ENCODE peak calls at places on chromosomes 7 and 10, in four cellular contexts. P is GM12878, V is lung, F is hepatocyte. U is an unnamed sample.

GRCh38 chr10:77710081-77710551 is 72.5 kb upstream of the KCNMA1 start:
- DNase-seq in P (peak; percentile 48), V (no peak), F (no peak), U (peak; percentile 88)

GRCh38 chr7:327991-328702 is 38.2 kb downstream of the FOXL3 start:
- DNase-seq in P (no peak), V (no peak), F (no peak), U (no peak)

GRCh38 chr7:73701357-73701995 is 18.0 kb downstream of the STX1A start:
- DNase-seq in P (no peak), V (no peak), F (peak; percentile 73), U (peak; percentile 94)

GRCh38 chr7:151520419-151521229 is 929 bp upstream of the RHEB start:
- DNase-seq in P (no peak), V (peak; percentile 48), F (no peak), U (no peak)

GRCh38 chr10:116521424-116522305 is 24.1 kb upstream of the PNLIP start:
- DNase-seq in P (no peak), V (no peak), F (peak; percentile 61), U (peak; percentile 72)

GRCh38 chr10:12534824-12535223 is 185.5 kb downstream of the CAMK1D start:
- DNase-seq in P (no peak), V (no peak), F (no peak), U (peak; percentile 38)

GRCh38 chr7:141562543-141562942 is 11.3 kb downstream of the AGK start:
- DNase-seq in P (no peak), V (no peak), F (no peak), U (no peak)

GRCh38 chr10:77111611-77112550 is 525.7 kb downstream of the KCNMA1 start:
- DNase-seq in P (peak; percentile 13), V (no peak), F (peak; percentile 73), U (peak; percentile 76)

GRCh38 chr7:73341877-73342276 is 13.9 kb downstream of the FKBP6 start:
- DNase-seq in P (no peak), V (no peak), F (peak; percentile 64), U (no peak)

GRCh38 chr7:450036-450435 is 69.6 kb downstream of the PDGFA start:
- DNase-seq in P (no peak), V (no peak), F (no peak), U (no peak)

GRCh38 chr7:151081170-151082101 is 827 bp upstream of the FASTK start:
- DNase-seq in P (no peak), V (no peak), F (peak; percentile 60), U (peak; percentile 61)

GRCh38 chr10:103682631-103683030 is 172.7 kb downstream of the SH3PXD2A start:
- DNase-seq in P (no peak), V (no peak), F (no peak), U (no peak)

GRCh38 chr7:15131661-15132060 is 229.1 kb upstream of the DGKB start:
- DNase-seq in P (no peak), V (no peak), F (no peak), U (no peak)

GRCh38 chr10:68332259-68333057 is at the start of gene PBLD:
- DNase-seq in P (no peak), V (peak; percentile 76), F (peak; percentile 87), U (peak; percentile 90)

GRCh38 chr7:101066141-101066857 is 19.0 kb upstream of the TRIM56 start:
- DNase-seq in P (no peak), V (no peak), F (no peak), U (peak; percentile 59)

GRCh38 chr10:649798-650690 is 39.4 kb downstream of the DIP2C start:
- DNase-seq in P (no peak), V (no peak), F (peak; percentile 86), U (peak; percentile 46)

GRCh38 chr7:8762803-8763202 is 329.4 kb downstream of the NXPH1 start:
- DNase-seq in P (no peak), V (no peak), F (no peak), U (no peak)

GRCh38 chr10:36437367-36437766 is 688.0 kb upstream of the ANKRD30A start:
- DNase-seq in P (no peak), V (no peak), F (no peak), U (no peak)

GRCh38 chr10:3803884-3804741 is 19.1 kb upstream of the KLF6 start:
- DNase-seq in P (no peak), V (no peak), F (no peak), U (no peak)

DNA sequence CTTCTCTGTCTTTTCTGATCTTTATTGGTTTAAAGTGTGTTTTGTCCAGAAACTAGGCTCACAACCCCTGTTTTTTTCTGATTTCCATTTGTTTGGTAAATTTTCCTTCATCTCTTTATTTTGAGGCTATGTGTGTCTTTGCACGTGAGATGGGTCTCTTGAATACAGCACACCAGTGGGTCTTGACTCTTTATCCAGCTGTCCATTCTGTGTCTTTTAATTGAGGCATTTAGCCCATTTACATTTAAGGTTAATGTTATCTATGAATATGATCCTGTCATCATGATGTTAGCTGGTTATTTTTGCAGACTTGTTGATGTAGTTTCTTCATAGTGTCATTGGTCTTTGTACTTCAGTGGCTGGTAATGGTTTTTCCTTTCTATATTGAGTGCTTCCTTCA is 10.1 kb downstream of the TEX36 start:
- DNase-seq in P (no peak), V (no peak), F (no peak), U (no peak)
- H3K9me3 ChIP-seq in P (no peaks in the 10 kb centered on the region), V (peaks cover 13% of the 10 kb centered on the region), F (no peaks in the 10 kb centered on the region), U (no peaks in the 10 kb centered on the region)

GRCh38 chr7:12771378-12771877 is 84.0 kb downstream of the ARL4A start:
- DNase-seq in P (no peak), V (peak; percentile 29), F (no peak), U (no peak)
- H3K4me3 ChIP-seq in P (no peak overlapping the region), V (no peak overlapping the region), F (no peak overlapping the region), U (no peak overlapping the region)

GRCh38 chr7:40720401-40720800 is 585.6 kb downstream of the SUGCT start:
- DNase-seq in P (no peak), V (no peak), F (no peak), U (no peak)

GRCh38 chr7:40726559-40726958 is 591.8 kb downstream of the SUGCT start:
- DNase-seq in P (no peak), V (no peak), F (no peak), U (no peak)

GRCh38 chr7:40721344-40721949 is 586.6 kb downstream of the SUGCT start:
- DNase-seq in P (no peak), V (no peak), F (no peak), U (no peak)

GRCh38 chr7:40723829-40724228 is 589.0 kb downstream of the SUGCT start:
- DNase-seq in P (no peak), V (no peak), F (no peak), U (no peak)
- H3K9me3 ChIP-seq in P (no peaks in the 10 kb centered on the region), V (no peaks in the 10 kb centered on the region), F (no peaks in the 10 kb centered on the region), U (no peaks in the 10 kb centered on the region)

GRCh38 chr7:38177621-38178003 is 433 bp upstream of the STARD3NL start:
- DNase-seq in P (no peak), V (no peak), F (no peak), U (no peak)

GRCh38 chr7:38178004-38178694 is at the start of gene STARD3NL:
- DNase-seq in P (peak; percentile 100), V (peak; percentile 100), F (peak; percentile 99), U (peak; percentile 99)

GRCh38 chr7:38181111-38181510 is 3.1 kb downstream of the STARD3NL start:
- DNase-seq in P (no peak), V (no peak), F (no peak), U (no peak)

GRCh38 chr7:38178695-38179344 is 775 bp downstream of the STARD3NL start:
- DNase-seq in P (no peak), V (no peak), F (no peak), U (no peak)

GRCh38 chr7:38179719-38180333 is 1.8 kb downstream of the STARD3NL start:
- DNase-seq in P (no peak), V (no peak), F (no peak), U (no peak)
- H3K4me3 ChIP-seq in P (peak overlapping the region; percentile 91), V (peak overlapping the region; percentile 31), F (no peak overlapping the region), U (peak overlapping the region; percentile 98)

DNA sequence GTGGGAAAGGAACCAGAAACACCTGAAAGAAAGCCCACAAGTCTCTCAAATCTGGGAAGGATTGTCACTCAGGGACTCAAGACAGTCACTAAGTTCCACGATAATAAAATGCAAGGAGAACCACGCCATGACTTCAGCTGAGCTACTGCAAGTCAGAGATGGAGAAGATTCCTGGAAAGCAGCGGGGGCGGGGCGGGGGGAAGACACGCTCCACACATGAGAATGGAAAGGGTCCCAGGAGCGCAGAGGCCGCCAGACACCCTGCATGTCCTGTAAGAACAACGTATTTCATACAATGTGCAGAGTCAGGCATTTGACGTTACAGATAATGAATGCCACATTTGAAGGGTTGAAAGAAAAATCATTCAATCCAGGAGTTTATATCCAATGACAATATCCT is 448.1 kb downstream of the PTPRN2 start:
- DNase-seq in P (no peak), V (no peak), F (no peak), U (no peak)
- H3K9me3 ChIP-seq in P (no peaks in the 10 kb centered on the region), V (peaks cover 5% of the 10 kb centered on the region), F (no peaks in the 10 kb centered on the region), U (peaks cover 86% of the 10 kb centered on the region)

DNA sequence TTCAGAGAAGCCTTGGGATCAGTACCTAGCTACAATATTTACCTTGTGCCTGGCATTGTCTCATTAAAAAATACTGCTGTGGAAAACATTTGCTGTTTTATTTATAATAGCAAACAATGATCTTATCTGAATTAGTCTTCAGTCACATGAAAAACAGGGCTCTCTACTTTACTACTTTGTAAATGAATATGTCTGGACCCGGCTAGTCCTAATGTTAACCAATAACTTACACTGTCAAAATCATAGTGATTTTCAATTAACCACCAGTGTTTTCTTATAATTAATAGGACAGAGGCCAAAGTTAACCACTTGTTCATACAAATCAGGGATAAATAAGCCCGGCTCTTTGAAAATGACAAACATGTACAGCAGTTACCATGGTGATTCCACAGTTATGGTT is 577.8 kb downstream of the IPMK start:
- DNase-seq in P (no peak), V (no peak), F (no peak), U (no peak)
- H3K4me3 ChIP-seq in P (no peak overlapping the region), V (no peak overlapping the region), F (no peak overlapping the region), U (no peak overlapping the region)